ENCODE peak calls at places on chromosome X, in five cellular contexts. A, U, X, V and D are unnamed samples.

GRCh38 chrX:17679820-17680219 is 57.5 kb upstream of the SCML1 start:
- DNase-seq in V (no peak), U (no peak), X (no peak), A (peak; percentile 31), D (no peak)

GRCh38 chrX:1873671-1874070 is 258.8 kb downstream of the ASMT start:
- DNase-seq in V (no peak), U (no peak), A (no peak), X (no peak), D (no peak)

GRCh38 chrX:119573840-119574393 is 446 bp upstream of the UBE2A start:
- DNase-seq in X (no peak), U (no peak), V (peak; percentile 14), A (no peak), D (no peak)

GRCh38 chrX:68940601-68941000 is 111.8 kb downstream of the EFNB1 start:
- DNase-seq in V (no peak), U (no peak), X (no peak), A (no peak), D (no peak)

GRCh38 chrX:35351212-35351611 is 408.6 kb downstream of the FAM47B start:
- DNase-seq in U (no peak), A (no peak), V (no peak), X (no peak), D (no peak)

GRCh38 chrX:37545066-37545465 is 26.4 kb upstream of the LANCL3 start:
- DNase-seq in X (no peak), A (no peak), U (no peak), V (no peak), D (no peak)

GRCh38 chrX:136318166-136318565 is 17.4 kb downstream of the ADGRG4 start:
- DNase-seq in U (no peak), A (no peak), V (no peak), X (no peak), D (no peak)

GRCh38 chrX:119488749-119489148 is 20.5 kb downstream of the SLC25A5 start:
- DNase-seq in V (peak; percentile 23), X (peak; percentile 48), A (peak; percentile 19), U (no peak), D (no peak)

GRCh38 chrX:1178580-1179057 is 33.8 kb downstream of the CRLF2 start:
- DNase-seq in V (no peak), U (no peak), A (no peak), X (peak; percentile 30), D (no peak)

GRCh38 chrX:113644426-113644825 is 803.8 kb upstream of the AMOT start:
- DNase-seq in V (no peak), X (no peak), A (no peak), U (no peak), D (no peak)

GRCh38 chrX:17792842-17793241 is 55.5 kb downstream of the SCML1 start:
- DNase-seq in A (no peak), U (no peak), V (no peak), X (no peak), D (no peak)

GRCh38 chrX:74545880-74546279 is 68.5 kb downstream of the RLIM start:
- DNase-seq in X (no peak), V (no peak), U (no peak), A (no peak), D (no peak)

GRCh38 chrX:154485150-154486051 is 1.0 kb downstream of the UBL4A start:
- DNase-seq in V (no peak), X (no peak), U (no peak), A (no peak), D (no peak)

GRCh38 chrX:10591363-10592036 is 28.9 kb downstream of the MID1 start:
- DNase-seq in X (no peak), U (no peak), A (no peak), V (no peak), D (no peak)

GRCh38 chrX:103187953-103188475 is 26.9 kb upstream of the BEX4 start:
- DNase-seq in U (no peak), A (no peak), V (no peak), X (no peak), D (no peak)

GRCh38 chrX:64571011-64571410 is 175.8 kb upstream of the MTMR8 start:
- DNase-seq in V (no peak), X (no peak), A (no peak), U (no peak), D (no peak)

GRCh38 chrX:1754077-1754476 is 139.2 kb downstream of the ASMT start:
- DNase-seq in V (no peak), U (no peak), A (no peak), X (no peak), D (no peak)

GRCh38 chrX:68421651-68422050 is 11.6 kb downstream of the OPHN1 start:
- DNase-seq in U (no peak), V (no peak), A (no peak), X (no peak), D (no peak)

GRCh38 chrX:45756562-45756961 is 555.9 kb upstream of the DIPK2B start:
- DNase-seq in A (peak; percentile 14), X (no peak), V (no peak), U (no peak), D (no peak)

GRCh38 chrX:72117636-72118215 is 14.0 kb downstream of the RTL5 start:
- DNase-seq in V (no peak), U (no peak), X (no peak), A (no peak), D (no peak)

GRCh38 chrX:20432048-20432447 is 165.3 kb upstream of the RPS6KA3 start:
- DNase-seq in X (no peak), V (no peak), U (no peak), A (no peak), D (no peak)

GRCh38 chrX:130055899-130056298 is 54.4 kb downstream of the ELF4 start:
- DNase-seq in U (no peak), X (no peak), A (no peak), V (no peak), D (no peak)

GRCh38 chrX:18664947-18665346 is 7.0 kb downstream of the RS1 start:
- DNase-seq in A (no peak), V (no peak), X (no peak), U (no peak), D (no peak)

GRCh38 chrX:77493677-77494553 is 46.7 kb downstream of the FGF16 start:
- DNase-seq in V (no peak), X (no peak), A (no peak), U (no peak), D (no peak)

GRCh38 chrX:1531106-1531890 is 5.7 kb downstream of the P2RY8 start:
- DNase-seq in V (no peak), A (no peak), U (no peak), X (peak; percentile 69), D (no peak)

GRCh38 chrX:25020391-25021131 is 4.8 kb upstream of the ARX start:
- DNase-seq in U (no peak), A (no peak), X (peak; percentile 61), V (no peak), D (no peak)

GRCh38 chrX:24643116-24643515 is 4.0 kb downstream of the PCYT1B start:
- DNase-seq in V (no peak), A (no peak), X (no peak), U (no peak), D (no peak)

GRCh38 chrX:3651272-3651671 is 62.2 kb downstream of the PRKX start:
- DNase-seq in U (no peak), X (no peak), A (no peak), V (no peak), D (no peak)

GRCh38 chrX:54182864-54183613 is at the start of gene FAM120C:
- DNase-seq in V (peak; percentile 39), X (peak; percentile 72), U (no peak), A (peak; percentile 51), D (peak; percentile 39)